ENCODE peak calls at places on chromosomes 1 and 21, in seven cellular contexts. K, V, T, B, U, G and M are unnamed samples.

GRCh38 chr1:180779584-180779983 is 133.1 kb upstream of the KIAA1614 start:
- DNase-seq in K (no peak), B (no peak), U (no peak), G (no peak), T (no peak), V (no peak), M (no peak)

GRCh38 chr1:94883688-94884087 is 43.2 kb downstream of the CNN3 start:
- DNase-seq in T (peak), G (no peak), B (no peak), U (peak), V (no peak), K (no peak), M (no peak)

GRCh38 chr1:162916407-162916806 is 55.4 kb upstream of the CCDC190 start:
- DNase-seq in V (no peak), G (peak), K (no peak), T (peak), U (peak), B (no peak), M (peak)

GRCh38 chr1:81174811-81175476 is 625.8 kb upstream of the ADGRL2 start:
- DNase-seq in B (no peak), T (peak), U (peak), G (peak), K (no peak), V (no peak), M (peak)

GRCh38 chr1:198672124-198672523 is 33.3 kb downstream of the PTPRC start:
- DNase-seq in G (no peak), K (no peak), U (peak), B (no peak), V (no peak), T (no peak), M (peak)

GRCh38 chr21:17463441-17463840 is 49.4 kb upstream of the CXADR start:
- DNase-seq in B (no peak), K (no peak), U (peak), G (peak), T (peak), V (peak), M (peak)

GRCh38 chr21:44862869-44863685 is 10.4 kb downstream of the PTTG1IP start:
- DNase-seq in U (no peak), V (no peak), G (no peak), K (no peak), T (no peak), B (peak), M (no peak)

GRCh38 chr1:38029725-38030511 is 16.7 kb downstream of the POU3F1 start:
- DNase-seq in V (no peak), T (peak), K (peak), G (peak), U (peak), B (peak), M (peak)

GRCh38 chr1:1081311-1082238 is 7.5 kb upstream of the RNF223 start:
- DNase-seq in G (no peak), B (peak), U (no peak), V (no peak), K (no peak), T (no peak), M (no peak)

GRCh38 chr1:229287257-229287656 is 16.3 kb downstream of the RAB4A start:
- DNase-seq in B (no peak), G (peak), T (no peak), K (no peak), V (no peak), U (no peak), M (no peak)

GRCh38 chr21:43318841-43319781 is 107.8 kb downstream of the SIK1 start:
- DNase-seq in G (peak), U (peak), B (peak), T (peak), K (peak), V (no peak), M (peak)

GRCh38 chr1:36222481-36223372 is 1.5 kb upstream of the THRAP3 start:
- DNase-seq in B (no peak), G (no peak), T (peak), K (no peak), U (peak), V (no peak), M (no peak)

GRCh38 chr1:32676945-32677344 is 25.6 kb downstream of the SYNC start:
- DNase-seq in G (no peak), U (no peak), K (no peak), V (no peak), B (no peak), T (no peak), M (no peak)

GRCh38 chr1:204493145-204493881 is 1.3 kb downstream of the PIK3C2B start:
- DNase-seq in B (peak), V (no peak), K (peak), G (peak), U (peak), T (peak), M (peak)

GRCh38 chr21:32702702-32703101 is 25.1 kb downstream of the SYNJ1 start:
- DNase-seq in G (peak), U (peak), V (no peak), T (peak), K (no peak), B (no peak), M (peak)

GRCh38 chr1:198156111-198156744 is 570 bp upstream of the NEK7 start:
- DNase-seq in T (peak), B (peak), K (peak), V (peak), G (peak), U (peak), M (peak)

GRCh38 chr1:34328281-34328680 is 151.6 kb downstream of the C1orf94 start:
- DNase-seq in K (no peak), U (no peak), V (no peak), G (no peak), B (no peak), T (no peak), M (no peak)

GRCh38 chr1:225447649-225448048 is 19.8 kb upstream of the LBR start:
- DNase-seq in V (peak), K (no peak), G (no peak), B (no peak), T (peak), U (peak), M (no peak)

GRCh38 chr1:42172394-42173133 is 8.0 kb upstream of the GUCA2A start:
- DNase-seq in T (no peak), G (peak), K (no peak), U (no peak), V (no peak), B (no peak), M (no peak)

GRCh38 chr1:41483960-41484844 is at the start of gene EDN2:
- DNase-seq in T (no peak), V (no peak), K (no peak), G (peak), B (peak), U (no peak), M (no peak)

GRCh38 chr21:41680444-41681335 is 86.2 kb downstream of the RIPK4 start:
- DNase-seq in B (no peak), G (peak), T (no peak), K (no peak), V (no peak), U (no peak), M (no peak)

GRCh38 chr1:183609313-183609712 is 19.1 kb upstream of the NCF2 start:
- DNase-seq in G (peak), B (peak), V (peak), U (peak), K (peak), T (peak), M (peak)

GRCh38 chr1:177164380-177165068 is at the start of gene ASTN1:
- DNase-seq in V (no peak), U (no peak), G (no peak), T (no peak), B (no peak), K (no peak), M (no peak)

GRCh38 chr1:150881331-150882070 is 5.1 kb upstream of the ARNT start:
- DNase-seq in K (no peak), V (no peak), T (peak), B (no peak), U (peak), G (peak), M (peak)

GRCh38 chr1:107785506-107786213 is 179.3 kb downstream of the VAV3 start:
- DNase-seq in K (peak), V (no peak), G (no peak), T (no peak), U (no peak), B (no peak), M (no peak)

GRCh38 chr21:38140192-38140905 is 116.4 kb upstream of the KCNJ15 start:
- DNase-seq in V (no peak), G (peak), K (no peak), U (peak), B (peak), T (peak), M (peak)

GRCh38 chr1:24147194-24147593 is 4.3 kb upstream of the IL22RA1 start:
- DNase-seq in B (no peak), K (no peak), G (no peak), V (no peak), U (no peak), T (no peak), M (no peak)

GRCh38 chr1:16724718-16725438 is 15.4 kb upstream of the RNU1-4 start:
- DNase-seq in K (no peak), T (no peak), V (no peak), G (no peak), B (peak), U (no peak), M (no peak)

GRCh38 chr1:161182214-161182613 is 4.9 kb upstream of the B4GALT3 start:
- DNase-seq in T (peak), G (peak), B (peak), K (no peak), V (no peak), U (peak), M (peak)

GRCh38 chr1:15304708-15305326 is 57.8 kb downstream of the FHAD1 start:
- DNase-seq in B (peak), V (peak), T (peak), K (peak), G (peak), U (peak), M (no peak)

GRCh38 chr1:230170610-230171009 is 103.6 kb downstream of the GALNT2 start:
- DNase-seq in G (peak), T (no peak), K (no peak), V (no peak), U (peak), B (no peak), M (no peak)

DNA sequence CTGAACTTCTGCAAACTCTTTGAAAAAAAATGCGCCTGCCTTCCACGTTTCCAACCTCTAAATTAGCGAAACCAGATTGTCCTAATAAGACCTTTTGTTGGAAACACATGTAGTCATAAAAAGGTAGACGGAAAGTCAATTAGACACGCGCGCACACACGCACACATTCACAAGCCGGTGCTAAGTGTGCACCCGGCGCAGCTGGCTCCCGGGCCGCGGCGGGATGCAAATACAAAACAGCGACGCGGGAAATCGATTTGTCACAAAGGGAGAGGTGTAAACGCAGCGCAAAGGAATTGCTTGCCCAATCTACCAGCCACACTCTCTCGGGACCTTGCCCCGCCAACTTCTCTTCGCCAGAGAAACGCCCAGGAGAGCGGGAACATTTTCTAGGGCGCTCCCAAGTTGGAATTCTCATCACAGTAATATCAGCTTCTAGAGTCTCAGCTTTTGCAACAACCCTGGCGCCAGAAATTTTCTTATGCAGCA is 4.4 kb downstream of the PRRX1 start:
- DNase-seq in V (no peak), G (no peak), U (no peak), T (peak), K (no peak), B (peak), M (no peak)
- H3K4me3 ChIP-seq in V (peak), G (no peak), U (peak), T (peak), K (no peak), B (peak), M (peak)

GRCh38 chr1:21333824-21334213 is 43.6 kb upstream of the ECE1 start:
- DNase-seq in K (no peak), G (no peak), T (no peak), B (no peak), U (no peak), V (no peak), M (no peak)
- H3K4me3 ChIP-seq in K (peak), G (no peak), T (no peak), B (no peak), U (no peak), V (no peak), M (no peak)

GRCh38 chr1:9629445-9630201 is 21.9 kb upstream of the PIK3CD start:
- DNase-seq in B (peak), T (no peak), V (no peak), G (no peak), K (peak), U (no peak), M (no peak)
- H3K4me3 ChIP-seq in B (no peak), T (no peak), V (no peak), G (no peak), K (no peak), U (no peak), M (no peak)

GRCh38 chr1:194150242-194150641 is 963.8 kb upstream of the B3GALT2 start:
- DNase-seq in T (no peak), V (no peak), K (no peak), G (no peak), B (no peak), U (no peak), M (no peak)
- H3K4me3 ChIP-seq in T (no peak), V (no peak), K (no peak), G (no peak), B (no peak), U (no peak), M (no peak)